ENCODE peak calls at places on chromosomes 2 and 18, in seven cellular contexts. Z is GM23338, Y is upper lobe of left lung, N is IMR-90, O is tibial artery, A is dorsolateral prefrontal cortex, G is hepatocyte. B is an unnamed sample.

GRCh38 chr18:9760641-9761040 is 52.5 kb downstream of the RAB31 start:
- DNase-seq in Z (no peak), Y (no peak), N (no peak), O (no peak), A (no peak), G (no peak), B (no peak)

GRCh38 chr2:18536100-18536499 is 24.4 kb downstream of the RDH14 start:
- DNase-seq in Z (no peak), Y (no peak), N (peak), O (no peak), A (no peak), G (no peak), B (no peak)

GRCh38 chr18:46641917-46642316 is 15.1 kb downstream of the LOXHD1 start:
- DNase-seq in Z (no peak), Y (no peak), N (no peak), O (peak), A (no peak), G (no peak), B (no peak)

GRCh38 chr2:120677696-120678095 is 58.0 kb upstream of the GLI2 start:
- DNase-seq in Z (no peak), Y (no peak), N (no peak), O (no peak), A (no peak), G (no peak), B (no peak)

GRCh38 chr2:191115391-191115790 is 35.4 kb downstream of the STAT4 start:
- DNase-seq in Z (no peak), Y (no peak), N (peak), O (no peak), A (no peak), G (no peak), B (no peak)

GRCh38 chr2:235113854-235114253 is 162.0 kb downstream of the SH3BP4 start:
- DNase-seq in Z (peak), Y (peak), N (no peak), O (no peak), A (no peak), G (no peak), B (no peak)

GRCh38 chr2:212005077-212005671 is 533.4 kb downstream of the ERBB4 start:
- DNase-seq in Z (peak), Y (no peak), N (peak), O (no peak), A (no peak), G (peak), B (no peak)

GRCh38 chr2:240557101-240557751 is 562 bp downstream of the ANKMY1 start:
- DNase-seq in Z (peak), Y (peak), N (no peak), O (no peak), A (no peak), G (peak), B (no peak)

GRCh38 chr2:108621087-108621559 is 86.9 kb downstream of the LIMS1 start:
- DNase-seq in Z (peak), Y (no peak), N (peak), O (no peak), A (no peak), G (peak), B (no peak)

GRCh38 chr2:3633089-3633981 is 24.7 kb upstream of the ALLC start:
- DNase-seq in Z (no peak), Y (no peak), N (peak), O (peak), A (peak), G (no peak), B (no peak)

GRCh38 chr2:156110890-156111289 is 221.6 kb downstream of the NR4A2 start:
- DNase-seq in Z (peak), Y (no peak), N (no peak), O (no peak), A (no peak), G (peak), B (no peak)

GRCh38 chr2:12493031-12493513 is 223.7 kb upstream of the TRIB2 start:
- DNase-seq in Z (no peak), Y (no peak), N (peak), O (no peak), A (no peak), G (peak), B (no peak)

GRCh38 chr2:188969236-188970032 is 4.7 kb upstream of the COL3A1 start:
- DNase-seq in Z (no peak), Y (no peak), N (peak), O (no peak), A (no peak), G (no peak), B (no peak)
- H3K27ac ChIP-seq in Z (no peak), Y (no peak), N (peak), O (peak), A (no peak), G (peak), B (no peak)

GRCh38 chr18:70322928-70323327 is 34.1 kb downstream of the SOCS6 start:
- DNase-seq in Z (no peak), Y (no peak), N (peak), O (no peak), A (no peak), G (peak), B (no peak)
- H3K27ac ChIP-seq in Z (no peak), Y (no peak), N (no peak), O (no peak), A (no peak), G (no peak), B (no peak)

GRCh38 chr2:166485558-166486193 is 8.4 kb downstream of the SCN7A start:
- DNase-seq in Z (no peak), Y (no peak), N (no peak), O (no peak), A (no peak), G (no peak), B (no peak)
- H3K27ac ChIP-seq in Z (no peak), Y (peak), N (no peak), O (no peak), A (no peak), G (no peak), B (no peak)

DNA sequence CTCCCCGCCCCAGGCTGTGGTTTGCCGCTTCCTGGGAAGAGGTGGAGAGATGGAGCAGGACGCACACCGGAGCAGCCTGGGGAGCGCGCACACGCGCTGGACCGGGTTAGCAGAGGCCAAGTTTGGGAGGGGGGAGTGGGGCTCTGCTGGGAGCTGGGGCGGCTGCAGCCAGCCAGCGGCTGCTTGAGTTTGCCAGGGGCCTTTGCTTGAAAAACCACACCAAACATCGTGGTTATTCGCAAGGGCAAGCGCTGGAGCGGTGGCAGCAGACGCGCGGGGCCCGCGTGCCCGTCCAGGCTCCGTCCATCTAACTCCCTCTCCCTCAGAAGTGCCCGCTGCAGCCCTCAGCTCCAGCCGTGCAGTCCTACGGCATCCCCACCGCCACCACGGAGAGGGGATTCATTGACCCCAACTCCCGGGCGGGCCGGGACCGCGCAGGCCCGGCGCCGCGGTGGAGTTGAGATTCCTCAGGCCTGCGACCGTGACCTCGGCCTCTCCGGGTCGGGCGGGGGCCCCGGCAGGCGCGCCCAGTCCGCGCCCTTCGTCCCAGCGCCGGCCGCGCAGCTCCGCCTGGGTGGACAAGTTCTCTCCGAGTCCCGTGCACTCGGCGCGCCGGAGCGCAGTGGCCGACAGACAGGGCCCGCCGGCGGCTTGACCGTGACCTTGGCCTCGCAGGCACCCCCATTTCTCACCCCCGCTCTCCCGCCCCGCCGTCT is 4.5 kb downstream of the PTGR3 start:
- DNase-seq in Z (peak), Y (peak), N (peak), O (no peak), A (no peak), G (peak), B (no peak)
- H3K27ac ChIP-seq in Z (no peak), Y (peak), N (peak), O (no peak), A (peak), G (peak), B (no peak)

GRCh38 chr2:136137982-136138381 is 20.0 kb upstream of the CXCR4 start:
- DNase-seq in Z (no peak), Y (no peak), N (no peak), O (no peak), A (no peak), G (no peak), B (no peak)
- H3K27ac ChIP-seq in Z (no peak), Y (no peak), N (no peak), O (no peak), A (no peak), G (no peak), B (no peak)

GRCh38 chr2:123840614-123841013 is 184.5 kb upstream of the CNTNAP5 start:
- DNase-seq in Z (no peak), Y (no peak), N (no peak), O (no peak), A (no peak), G (no peak), B (no peak)
- H3K27ac ChIP-seq in Z (no peak), Y (no peak), N (no peak), O (no peak), A (no peak), G (no peak), B (no peak)

GRCh38 chr2:196441527-196441926 is 198.0 kb upstream of the CCDC150 start:
- DNase-seq in Z (no peak), Y (no peak), N (peak), O (no peak), A (no peak), G (no peak), B (no peak)
- H3K27ac ChIP-seq in Z (no peak), Y (no peak), N (no peak), O (no peak), A (no peak), G (no peak), B (no peak)

GRCh38 chr2:88669371-88670214 is 21.9 kb upstream of the RPIA start:
- DNase-seq in Z (peak), Y (no peak), N (peak), O (no peak), A (no peak), G (peak), B (no peak)
- H3K27ac ChIP-seq in Z (no peak), Y (no peak), N (no peak), O (no peak), A (no peak), G (peak), B (no peak)

GRCh38 chr2:223805008-223805407 is 32.4 kb downstream of the AP1S3 start:
- DNase-seq in Z (no peak), Y (no peak), N (no peak), O (no peak), A (no peak), G (no peak), B (no peak)
- H3K27ac ChIP-seq in Z (no peak), Y (no peak), N (no peak), O (no peak), A (no peak), G (no peak), B (no peak)

GRCh38 chr18:23825978-23826405 is 136.7 kb downstream of the LAMA3 start:
- DNase-seq in Z (no peak), Y (no peak), N (peak), O (peak), A (no peak), G (peak), B (no peak)
- H3K27ac ChIP-seq in Z (no peak), Y (peak), N (no peak), O (peak), A (peak), G (peak), B (no peak)

B was measured in substantia nigra.